ENCODE peak calls at places on chromosomes 6 and 20, in six cellular contexts. One of them, this sample, is unnamed.
A peak's percentile ranks its signal among the peaks of the same experiment; 100 is the strongest.

GRCh38 chr6:149482542-149483261 is 2.1 kb downstream of the ZC3H12D start:
- DNase-seq in central memory CD8-positive, alpha-beta T cell: no peak
- DNase-seq in nucleus accumbens: no peak
- DNase-seq in cardiac fibroblast: no peak
- DNase-seq in stimulated activated CD4-positive, alpha-beta T cell treated with anti-CD3 and anti-CD28 coated beads, Interleukin-4, amount 100 ng/mL, for 48 hours: no peak
- DNase-seq in HEK293T: no peak
- DNase-seq in this sample: no peak

GRCh38 chr20:57814529-57814928 is 104.7 kb upstream of the PMEPA1 start:
- DNase-seq in HEK293T: no peak
- DNase-seq in nucleus accumbens: no peak
- DNase-seq in central memory CD8-positive, alpha-beta T cell: no peak
- DNase-seq in stimulated activated CD4-positive, alpha-beta T cell treated with anti-CD3 and anti-CD28 coated beads, Interleukin-4, amount 100 ng/mL, for 48 hours: no peak
- DNase-seq in cardiac fibroblast: no peak
- DNase-seq in this sample: no peak

GRCh38 chr6:158388727-158389126 is 76.5 kb downstream of the TULP4 start:
- DNase-seq in cardiac fibroblast: no peak
- DNase-seq in HEK293T: no peak
- DNase-seq in nucleus accumbens: no peak
- DNase-seq in central memory CD8-positive, alpha-beta T cell: no peak
- DNase-seq in stimulated activated CD4-positive, alpha-beta T cell treated with anti-CD3 and anti-CD28 coated beads, Interleukin-4, amount 100 ng/mL, for 48 hours: no peak
- DNase-seq in this sample: no peak

GRCh38 chr6:55046869-55047422 is 127.4 kb upstream of the HCRTR2 start:
- DNase-seq in HEK293T: no peak
- DNase-seq in nucleus accumbens: no peak
- DNase-seq in central memory CD8-positive, alpha-beta T cell: no peak
- DNase-seq in cardiac fibroblast: peak; percentile 2
- DNase-seq in stimulated activated CD4-positive, alpha-beta T cell treated with anti-CD3 and anti-CD28 coated beads, Interleukin-4, amount 100 ng/mL, for 48 hours: no peak
- DNase-seq in this sample: no peak

GRCh38 chr6:71410164-71410566 is 121.6 kb downstream of the OGFRL1 start:
- DNase-seq in nucleus accumbens: no peak
- DNase-seq in stimulated activated CD4-positive, alpha-beta T cell treated with anti-CD3 and anti-CD28 coated beads, Interleukin-4, amount 100 ng/mL, for 48 hours: no peak
- DNase-seq in HEK293T: no peak
- DNase-seq in central memory CD8-positive, alpha-beta T cell: no peak
- DNase-seq in cardiac fibroblast: no peak
- DNase-seq in this sample: no peak

GRCh38 chr20:59063358-59064213 is 21.0 kb upstream of the PRELID3B start:
- DNase-seq in nucleus accumbens: no peak
- DNase-seq in HEK293T: peak; percentile 39
- DNase-seq in cardiac fibroblast: peak; percentile 80
- DNase-seq in central memory CD8-positive, alpha-beta T cell: no peak
- DNase-seq in stimulated activated CD4-positive, alpha-beta T cell treated with anti-CD3 and anti-CD28 coated beads, Interleukin-4, amount 100 ng/mL, for 48 hours: no peak
- DNase-seq in this sample: no peak

GRCh38 chr20:37408202-37408929 is 62.4 kb downstream of the SRC start:
- DNase-seq in HEK293T: no peak
- DNase-seq in nucleus accumbens: no peak
- DNase-seq in central memory CD8-positive, alpha-beta T cell: no peak
- DNase-seq in cardiac fibroblast: peak; percentile 18
- DNase-seq in stimulated activated CD4-positive, alpha-beta T cell treated with anti-CD3 and anti-CD28 coated beads, Interleukin-4, amount 100 ng/mL, for 48 hours: no peak
- DNase-seq in this sample: no peak

GRCh38 chr6:40251609-40252008 is 317.3 kb upstream of the MOCS1 start:
- DNase-seq in stimulated activated CD4-positive, alpha-beta T cell treated with anti-CD3 and anti-CD28 coated beads, Interleukin-4, amount 100 ng/mL, for 48 hours: no peak
- DNase-seq in nucleus accumbens: no peak
- DNase-seq in central memory CD8-positive, alpha-beta T cell: no peak
- DNase-seq in HEK293T: no peak
- DNase-seq in cardiac fibroblast: no peak
- DNase-seq in this sample: no peak

GRCh38 chr20:47262008-47262364 is 94.5 kb downstream of the ZMYND8 start:
- DNase-seq in central memory CD8-positive, alpha-beta T cell: no peak
- DNase-seq in nucleus accumbens: no peak
- DNase-seq in stimulated activated CD4-positive, alpha-beta T cell treated with anti-CD3 and anti-CD28 coated beads, Interleukin-4, amount 100 ng/mL, for 48 hours: no peak
- DNase-seq in HEK293T: no peak
- DNase-seq in cardiac fibroblast: no peak
- DNase-seq in this sample: no peak

GRCh38 chr6:90758741-90759140 is 171.9 kb upstream of the MAP3K7 start:
- DNase-seq in nucleus accumbens: no peak
- DNase-seq in central memory CD8-positive, alpha-beta T cell: no peak
- DNase-seq in HEK293T: no peak
- DNase-seq in cardiac fibroblast: no peak
- DNase-seq in stimulated activated CD4-positive, alpha-beta T cell treated with anti-CD3 and anti-CD28 coated beads, Interleukin-4, amount 100 ng/mL, for 48 hours: no peak
- DNase-seq in this sample: no peak

GRCh38 chr6:105799051-105799450 is 287.1 kb upstream of the PRDM1 start:
- DNase-seq in cardiac fibroblast: peak; percentile 29
- DNase-seq in HEK293T: no peak
- DNase-seq in stimulated activated CD4-positive, alpha-beta T cell treated with anti-CD3 and anti-CD28 coated beads, Interleukin-4, amount 100 ng/mL, for 48 hours: no peak
- DNase-seq in nucleus accumbens: no peak
- DNase-seq in central memory CD8-positive, alpha-beta T cell: no peak
- DNase-seq in this sample: no peak

GRCh38 chr6:36958775-36959554 is 4.4 kb downstream of the PI16 start:
- DNase-seq in nucleus accumbens: no peak
- DNase-seq in HEK293T: no peak
- DNase-seq in stimulated activated CD4-positive, alpha-beta T cell treated with anti-CD3 and anti-CD28 coated beads, Interleukin-4, amount 100 ng/mL, for 48 hours: no peak
- DNase-seq in central memory CD8-positive, alpha-beta T cell: no peak
- DNase-seq in cardiac fibroblast: no peak
- DNase-seq in this sample: no peak

GRCh38 chr6:163533443-163533842 is 118.9 kb downstream of the QKI start:
- DNase-seq in nucleus accumbens: no peak
- DNase-seq in central memory CD8-positive, alpha-beta T cell: no peak
- DNase-seq in cardiac fibroblast: peak; percentile 85
- DNase-seq in stimulated activated CD4-positive, alpha-beta T cell treated with anti-CD3 and anti-CD28 coated beads, Interleukin-4, amount 100 ng/mL, for 48 hours: no peak
- DNase-seq in HEK293T: no peak
- DNase-seq in this sample: no peak

GRCh38 chr20:62916703-62917476 is 9.4 kb downstream of the DIDO1 start:
- DNase-seq in stimulated activated CD4-positive, alpha-beta T cell treated with anti-CD3 and anti-CD28 coated beads, Interleukin-4, amount 100 ng/mL, for 48 hours: no peak
- DNase-seq in HEK293T: no peak
- DNase-seq in central memory CD8-positive, alpha-beta T cell: no peak
- DNase-seq in cardiac fibroblast: no peak
- DNase-seq in nucleus accumbens: no peak
- DNase-seq in this sample: no peak

GRCh38 chr20:4455301-4455701 is 266.4 kb upstream of the PRND start:
- DNase-seq in HEK293T: no peak
- DNase-seq in central memory CD8-positive, alpha-beta T cell: no peak
- DNase-seq in cardiac fibroblast: no peak
- DNase-seq in nucleus accumbens: no peak
- DNase-seq in stimulated activated CD4-positive, alpha-beta T cell treated with anti-CD3 and anti-CD28 coated beads, Interleukin-4, amount 100 ng/mL, for 48 hours: no peak
- DNase-seq in this sample: no peak

GRCh38 chr6:6972456-6972855 is 135.3 kb upstream of the RREB1 start:
- DNase-seq in HEK293T: no peak
- DNase-seq in cardiac fibroblast: peak; percentile 82
- DNase-seq in stimulated activated CD4-positive, alpha-beta T cell treated with anti-CD3 and anti-CD28 coated beads, Interleukin-4, amount 100 ng/mL, for 48 hours: no peak
- DNase-seq in central memory CD8-positive, alpha-beta T cell: no peak
- DNase-seq in nucleus accumbens: no peak
- DNase-seq in this sample: no peak

GRCh38 chr6:9412951-9413559 is 977.7 kb upstream of the SLC35B3 start:
- DNase-seq in nucleus accumbens: no peak
- DNase-seq in stimulated activated CD4-positive, alpha-beta T cell treated with anti-CD3 and anti-CD28 coated beads, Interleukin-4, amount 100 ng/mL, for 48 hours: no peak
- DNase-seq in HEK293T: peak; percentile 45
- DNase-seq in central memory CD8-positive, alpha-beta T cell: no peak
- DNase-seq in cardiac fibroblast: peak; percentile 6
- DNase-seq in this sample: no peak

GRCh38 chr20:61803903-61804804 is 261.5 kb downstream of the TAF4 start:
- DNase-seq in cardiac fibroblast: peak; percentile 11
- DNase-seq in stimulated activated CD4-positive, alpha-beta T cell treated with anti-CD3 and anti-CD28 coated beads, Interleukin-4, amount 100 ng/mL, for 48 hours: no peak
- DNase-seq in central memory CD8-positive, alpha-beta T cell: no peak
- DNase-seq in nucleus accumbens: no peak
- DNase-seq in HEK293T: no peak
- DNase-seq in this sample: no peak

GRCh38 chr6:45387236-45387635 is 9.5 kb upstream of the SUPT3H start:
- DNase-seq in central memory CD8-positive, alpha-beta T cell: no peak
- DNase-seq in stimulated activated CD4-positive, alpha-beta T cell treated with anti-CD3 and anti-CD28 coated beads, Interleukin-4, amount 100 ng/mL, for 48 hours: no peak
- DNase-seq in HEK293T: no peak
- DNase-seq in cardiac fibroblast: no peak
- DNase-seq in nucleus accumbens: no peak
- DNase-seq in this sample: no peak

GRCh38 chr20:23024701-23025100 is 10.4 kb upstream of the SSTR4 start:
- DNase-seq in central memory CD8-positive, alpha-beta T cell: no peak
- DNase-seq in cardiac fibroblast: peak; percentile 44
- DNase-seq in stimulated activated CD4-positive, alpha-beta T cell treated with anti-CD3 and anti-CD28 coated beads, Interleukin-4, amount 100 ng/mL, for 48 hours: no peak
- DNase-seq in nucleus accumbens: no peak
- DNase-seq in HEK293T: no peak
- DNase-seq in this sample: no peak

GRCh38 chr6:12450446-12450845 is 160.3 kb downstream of the EDN1 start:
- DNase-seq in stimulated activated CD4-positive, alpha-beta T cell treated with anti-CD3 and anti-CD28 coated beads, Interleukin-4, amount 100 ng/mL, for 48 hours: no peak
- DNase-seq in central memory CD8-positive, alpha-beta T cell: no peak
- DNase-seq in nucleus accumbens: no peak
- DNase-seq in cardiac fibroblast: no peak
- DNase-seq in HEK293T: no peak
- DNase-seq in this sample: no peak

GRCh38 chr6:144543006-144543871 is 258.1 kb downstream of the UTRN start:
- DNase-seq in central memory CD8-positive, alpha-beta T cell: no peak
- DNase-seq in cardiac fibroblast: peak; percentile 11
- DNase-seq in nucleus accumbens: no peak
- DNase-seq in HEK293T: no peak
- DNase-seq in stimulated activated CD4-positive, alpha-beta T cell treated with anti-CD3 and anti-CD28 coated beads, Interleukin-4, amount 100 ng/mL, for 48 hours: no peak
- DNase-seq in this sample: no peak

GRCh38 chr6:52994031-52994788 is 874 bp downstream of the GSTA4 start:
- DNase-seq in HEK293T: peak; percentile 26
- DNase-seq in stimulated activated CD4-positive, alpha-beta T cell treated with anti-CD3 and anti-CD28 coated beads, Interleukin-4, amount 100 ng/mL, for 48 hours: no peak
- DNase-seq in cardiac fibroblast: peak; percentile 48
- DNase-seq in nucleus accumbens: peak; percentile 56
- DNase-seq in central memory CD8-positive, alpha-beta T cell: no peak
- DNase-seq in this sample: peak; percentile 24

GRCh38 chr6:105748737-105749161 is 337.4 kb upstream of the PRDM1 start:
- DNase-seq in cardiac fibroblast: peak; percentile 6
- DNase-seq in HEK293T: no peak
- DNase-seq in stimulated activated CD4-positive, alpha-beta T cell treated with anti-CD3 and anti-CD28 coated beads, Interleukin-4, amount 100 ng/mL, for 48 hours: no peak
- DNase-seq in nucleus accumbens: no peak
- DNase-seq in central memory CD8-positive, alpha-beta T cell: no peak
- DNase-seq in this sample: no peak

GRCh38 chr6:48080227-48081009 is 30.6 kb downstream of the PTCHD4 start:
- DNase-seq in nucleus accumbens: no peak
- DNase-seq in cardiac fibroblast: peak; percentile 17
- DNase-seq in central memory CD8-positive, alpha-beta T cell: no peak
- DNase-seq in stimulated activated CD4-positive, alpha-beta T cell treated with anti-CD3 and anti-CD28 coated beads, Interleukin-4, amount 100 ng/mL, for 48 hours: no peak
- DNase-seq in HEK293T: no peak
- DNase-seq in this sample: no peak

This sample was measured in breast epithelium.